ENCODE peak calls at places on chromosomes 1 and 21, in six cellular contexts. One of them, this sample, is unnamed. For H3K36me3, the result is how much of the 10 kb centered on the place peaks cover.

GRCh38 chr21:45109831-45110492 is 35.6 kb downstream of the ADARB1 start:
- DNase-seq in DND-41: peak
- DNase-seq in kidney: no peak
- DNase-seq in GM23248: no peak
- DNase-seq in IMR-90: no peak
- DNase-seq in colonic mucosa: no peak
- DNase-seq in this sample: no peak

GRCh38 chr1:228205526-228206436 is 2.1 kb upstream of the OBSCN start:
- DNase-seq in GM23248: no peak
- DNase-seq in kidney: no peak
- DNase-seq in DND-41: no peak
- DNase-seq in colonic mucosa: no peak
- DNase-seq in IMR-90: no peak
- DNase-seq in this sample: no peak

GRCh38 chr1:31064685-31065309 is 720 bp downstream of the PUM1 start:
- DNase-seq in colonic mucosa: peak
- DNase-seq in GM23248: peak
- DNase-seq in IMR-90: peak
- DNase-seq in DND-41: no peak
- DNase-seq in kidney: no peak
- DNase-seq in this sample: peak

GRCh38 chr21:33478858-33479678 is 706 bp downstream of the TMEM50B start:
- DNase-seq in IMR-90: peak
- DNase-seq in colonic mucosa: peak
- DNase-seq in GM23248: peak
- DNase-seq in DND-41: peak
- DNase-seq in kidney: peak
- DNase-seq in this sample: peak

GRCh38 chr1:115496904-115497527 is 144.8 kb upstream of the VANGL1 start:
- DNase-seq in colonic mucosa: no peak
- DNase-seq in DND-41: no peak
- DNase-seq in kidney: no peak
- DNase-seq in IMR-90: peak
- DNase-seq in GM23248: peak
- DNase-seq in this sample: peak

GRCh38 chr1:209527993-209528392 is 55.5 kb upstream of the CAMK1G start:
- DNase-seq in IMR-90: no peak
- DNase-seq in GM23248: peak
- DNase-seq in DND-41: no peak
- DNase-seq in colonic mucosa: no peak
- DNase-seq in kidney: no peak
- DNase-seq in this sample: no peak

GRCh38 chr21:38266732-38267131 is 9.9 kb downstream of the KCNJ15 start:
- DNase-seq in GM23248: peak
- DNase-seq in DND-41: no peak
- DNase-seq in colonic mucosa: no peak
- DNase-seq in IMR-90: peak
- DNase-seq in kidney: no peak
- DNase-seq in this sample: no peak

GRCh38 chr1:1179983-1180861 is 6.5 kb downstream of the TTLL10 start:
- DNase-seq in GM23248: no peak
- DNase-seq in kidney: peak
- DNase-seq in IMR-90: no peak
- DNase-seq in DND-41: no peak
- DNase-seq in colonic mucosa: peak
- DNase-seq in this sample: no peak

GRCh38 chr1:79775402-79775801 is 768.9 kb upstream of the ADGRL4 start:
- DNase-seq in DND-41: no peak
- DNase-seq in colonic mucosa: no peak
- DNase-seq in GM23248: no peak
- DNase-seq in IMR-90: no peak
- DNase-seq in kidney: no peak
- DNase-seq in this sample: no peak

GRCh38 chr1:1019122-1019999 is 559 bp upstream of the AGRN start:
- DNase-seq in colonic mucosa: peak
- DNase-seq in GM23248: peak
- DNase-seq in DND-41: peak
- DNase-seq in IMR-90: peak
- DNase-seq in kidney: peak
- DNase-seq in this sample: peak

GRCh38 chr21:16330340-16331319 is 600.8 kb downstream of the USP25 start:
- DNase-seq in colonic mucosa: peak
- DNase-seq in kidney: no peak
- DNase-seq in DND-41: peak
- DNase-seq in GM23248: peak
- DNase-seq in IMR-90: peak
- DNase-seq in this sample: peak

GRCh38 chr1:21586926-21587601 is 77.8 kb downstream of the ALPL start:
- DNase-seq in colonic mucosa: no peak
- DNase-seq in DND-41: no peak
- DNase-seq in GM23248: peak
- DNase-seq in kidney: peak
- DNase-seq in IMR-90: peak
- DNase-seq in this sample: peak

GRCh38 chr1:56496861-56497772 is 82.2 kb downstream of the PLPP3 start:
- DNase-seq in GM23248: no peak
- DNase-seq in IMR-90: no peak
- DNase-seq in colonic mucosa: no peak
- DNase-seq in kidney: no peak
- DNase-seq in DND-41: no peak
- DNase-seq in this sample: no peak

GRCh38 chr1:108854226-108855019 is 2.5 kb downstream of the AKNAD1 start:
- DNase-seq in DND-41: no peak
- DNase-seq in IMR-90: no peak
- DNase-seq in colonic mucosa: no peak
- DNase-seq in GM23248: peak
- DNase-seq in kidney: no peak
- DNase-seq in this sample: peak

GRCh38 chr1:91507330-91507729 is 6.7 kb downstream of the CDC7 start:
- DNase-seq in IMR-90: no peak
- DNase-seq in GM23248: no peak
- DNase-seq in DND-41: no peak
- DNase-seq in colonic mucosa: no peak
- DNase-seq in kidney: no peak
- DNase-seq in this sample: no peak

GRCh38 chr1:94039871-94040569 is 80.9 kb downstream of the ABCA4 start:
- DNase-seq in DND-41: no peak
- DNase-seq in colonic mucosa: no peak
- DNase-seq in GM23248: peak
- DNase-seq in IMR-90: no peak
- DNase-seq in kidney: no peak
- DNase-seq in this sample: no peak

GRCh38 chr1:28516518-28516956 is 10.7 kb downstream of the RCC1 start:
- DNase-seq in kidney: no peak
- DNase-seq in DND-41: no peak
- DNase-seq in GM23248: peak
- DNase-seq in colonic mucosa: no peak
- DNase-seq in IMR-90: no peak
- DNase-seq in this sample: no peak

GRCh38 chr1:39892611-39893595 is 8.8 kb downstream of the MYCL start:
- DNase-seq in colonic mucosa: no peak
- DNase-seq in IMR-90: peak
- DNase-seq in GM23248: peak
- DNase-seq in DND-41: no peak
- DNase-seq in kidney: no peak
- DNase-seq in this sample: peak

GRCh38 chr21:46154955-46155513 is 345 bp downstream of the FTCD start:
- DNase-seq in colonic mucosa: no peak
- DNase-seq in IMR-90: no peak
- DNase-seq in DND-41: no peak
- DNase-seq in kidney: no peak
- DNase-seq in GM23248: no peak
- DNase-seq in this sample: no peak

GRCh38 chr1:246317723-246318359 is 189.2 kb downstream of the SMYD3 start:
- DNase-seq in GM23248: peak
- DNase-seq in DND-41: no peak
- DNase-seq in IMR-90: peak
- DNase-seq in kidney: no peak
- DNase-seq in colonic mucosa: no peak
- DNase-seq in this sample: peak

GRCh38 chr1:205817988-205818387 is 5.0 kb upstream of the SLC41A1 start:
- DNase-seq in GM23248: no peak
- DNase-seq in IMR-90: no peak
- DNase-seq in colonic mucosa: no peak
- DNase-seq in kidney: no peak
- DNase-seq in DND-41: no peak
- DNase-seq in this sample: no peak

GRCh38 chr1:150971583-150972416 is 2.8 kb downstream of the CERS2 start:
- DNase-seq in colonic mucosa: no peak
- DNase-seq in DND-41: no peak
- DNase-seq in GM23248: peak
- DNase-seq in kidney: no peak
- DNase-seq in IMR-90: no peak
- DNase-seq in this sample: peak
- H3K9ac ChIP-seq in colonic mucosa: peak
- H3K9ac ChIP-seq in DND-41: peak
- H3K9ac ChIP-seq in GM23248: peak
- H3K9ac ChIP-seq in kidney: peak
- H3K9ac ChIP-seq in IMR-90: peak
- H3K9ac ChIP-seq in this sample: peak

GRCh38 chr1:26831546-26832248 is 5.2 kb downstream of the ZDHHC18 start:
- DNase-seq in colonic mucosa: no peak
- DNase-seq in kidney: no peak
- DNase-seq in IMR-90: no peak
- DNase-seq in GM23248: peak
- DNase-seq in DND-41: no peak
- DNase-seq in this sample: no peak

GRCh38 chr1:26833432-26834405 is 7.2 kb downstream of the ZDHHC18 start:
- DNase-seq in GM23248: no peak
- DNase-seq in kidney: peak
- DNase-seq in DND-41: peak
- DNase-seq in IMR-90: no peak
- DNase-seq in colonic mucosa: peak
- DNase-seq in this sample: no peak

GRCh38 chr1:26829214-26829911 is 2.9 kb downstream of the ZDHHC18 start:
- DNase-seq in IMR-90: no peak
- DNase-seq in DND-41: no peak
- DNase-seq in colonic mucosa: no peak
- DNase-seq in kidney: no peak
- DNase-seq in GM23248: no peak
- DNase-seq in this sample: no peak

GRCh38 chr1:26831059-26831458 is 4.6 kb downstream of the ZDHHC18 start:
- DNase-seq in GM23248: no peak
- DNase-seq in colonic mucosa: no peak
- DNase-seq in IMR-90: no peak
- DNase-seq in DND-41: no peak
- DNase-seq in kidney: no peak
- DNase-seq in this sample: no peak

DNA sequence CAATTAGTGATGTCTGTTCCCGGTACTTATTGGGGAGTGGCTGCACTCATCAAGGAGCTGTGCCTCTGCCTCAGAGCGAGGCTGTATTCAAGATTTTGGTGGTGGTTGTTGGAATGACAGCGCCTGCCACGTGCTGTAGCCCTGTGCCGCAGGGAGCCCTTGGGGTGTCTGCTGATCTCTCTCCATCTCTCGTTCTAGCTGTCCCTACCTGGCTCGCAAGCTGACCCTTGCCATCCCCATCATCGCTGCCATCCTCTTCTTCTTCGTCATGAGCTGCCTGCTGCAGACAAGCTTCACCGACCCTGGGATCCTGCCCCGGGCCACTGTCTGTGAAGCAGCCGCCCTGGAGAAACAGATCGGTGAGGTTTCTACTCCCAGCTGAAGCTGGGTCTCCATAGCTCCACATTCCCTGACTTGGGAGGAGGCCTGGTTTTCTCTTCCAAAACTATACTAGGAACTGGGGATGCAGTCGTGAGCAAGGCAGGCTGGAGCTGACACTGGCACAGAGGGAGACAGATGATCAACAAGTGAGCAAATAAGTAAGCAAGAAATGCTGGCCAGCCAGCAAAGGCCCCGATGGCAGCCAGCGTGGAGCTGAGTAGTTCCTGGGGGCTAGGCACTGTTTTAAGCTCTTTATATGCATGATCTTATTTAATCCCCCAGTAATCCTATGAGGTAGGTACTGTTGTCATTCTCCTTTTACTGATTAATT is 5.9 kb downstream of the ZDHHC18 start:
- DNase-seq in DND-41: no peak
- DNase-seq in kidney: no peak
- DNase-seq in colonic mucosa: no peak
- DNase-seq in IMR-90: no peak
- DNase-seq in GM23248: no peak
- DNase-seq in this sample: no peak
- H3K36me3 ChIP-seq in DND-41: half or more
- H3K36me3 ChIP-seq in kidney: under half
- H3K36me3 ChIP-seq in colonic mucosa: under half
- H3K36me3 ChIP-seq in IMR-90: under half
- H3K36me3 ChIP-seq in GM23248: under half
- H3K36me3 ChIP-seq in this sample: under half

DNA sequence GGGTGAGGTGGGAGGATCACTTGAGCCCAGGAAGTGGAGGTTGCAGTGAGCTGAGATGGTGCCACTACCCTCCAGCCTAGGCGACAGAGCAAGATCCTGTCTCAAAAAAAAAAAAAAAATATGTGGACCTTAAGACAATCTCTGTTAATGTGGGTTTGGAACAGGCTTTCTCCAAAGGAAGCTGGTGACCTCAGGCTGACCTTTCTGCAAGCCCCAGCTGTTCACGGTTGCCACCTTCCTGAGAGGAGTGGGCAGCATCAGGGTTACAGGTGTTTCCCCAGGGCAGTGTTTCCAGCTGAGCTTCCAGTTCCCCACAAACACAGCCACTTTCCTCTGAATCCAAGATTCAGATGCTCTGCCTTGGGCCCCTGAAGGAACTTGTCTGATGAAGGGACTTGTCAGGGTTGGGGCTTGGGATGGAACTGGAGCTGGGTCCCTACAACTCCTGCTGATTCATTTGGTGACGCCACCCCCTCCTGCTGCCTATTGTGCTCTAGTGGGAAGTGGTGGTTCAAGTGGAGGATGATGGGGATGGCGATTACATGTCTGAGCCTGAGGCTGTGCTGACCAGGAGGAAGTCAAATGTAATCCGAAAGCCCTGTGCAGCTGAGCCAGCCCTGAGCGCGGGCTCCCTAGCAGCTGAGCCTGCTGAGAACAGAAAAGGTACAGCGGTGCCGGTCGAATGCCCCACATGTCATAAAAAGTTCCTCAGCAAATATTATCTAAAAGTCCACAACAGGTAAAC is 1.9 kb downstream of the ZBTB48 start:
- DNase-seq in DND-41: no peak
- DNase-seq in kidney: peak
- DNase-seq in colonic mucosa: peak
- DNase-seq in IMR-90: no peak
- DNase-seq in GM23248: no peak
- DNase-seq in this sample: no peak
- H3K4me3 ChIP-seq in DND-41: no peak
- H3K4me3 ChIP-seq in kidney: peak
- H3K4me3 ChIP-seq in colonic mucosa: no peak
- H3K4me3 ChIP-seq in IMR-90: no peak
- H3K4me3 ChIP-seq in GM23248: no peak
- H3K4me3 ChIP-seq in this sample: no peak

DNA sequence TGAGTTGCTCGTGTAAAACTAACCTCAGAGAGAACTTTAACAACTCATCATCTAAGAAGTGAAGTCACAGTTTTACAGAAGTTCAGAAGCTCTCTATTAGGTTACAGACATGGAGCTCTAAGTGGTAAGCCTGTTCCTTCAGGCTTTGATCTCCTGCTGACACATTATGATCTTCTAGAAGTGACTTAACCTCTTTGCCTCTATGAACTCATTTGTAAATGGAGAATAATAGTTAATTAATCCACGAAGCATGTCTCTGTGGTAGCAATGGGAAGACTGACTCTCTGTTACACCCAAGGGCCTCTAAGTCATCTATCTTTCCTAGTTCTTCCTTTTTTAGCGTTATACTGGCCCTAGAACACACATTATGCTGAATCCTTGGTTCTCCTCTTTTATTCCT is 157.9 kb upstream of the NRIP1 start:
- DNase-seq in IMR-90: no peak
- DNase-seq in colonic mucosa: no peak
- DNase-seq in GM23248: peak
- DNase-seq in DND-41: no peak
- DNase-seq in kidney: no peak
- DNase-seq in this sample: no peak
- H3K9ac ChIP-seq in IMR-90: no peak
- H3K9ac ChIP-seq in colonic mucosa: no peak
- H3K9ac ChIP-seq in GM23248: peak
- H3K9ac ChIP-seq in DND-41: no peak
- H3K9ac ChIP-seq in kidney: no peak
- H3K9ac ChIP-seq in this sample: no peak

This sample was measured in adipocyte.